ENCODE peak calls at places on chromosomes 11 and 22, in four cellular contexts. One of them, this sample, is unnamed.
A peak's percentile ranks its signal among the peaks of the same experiment; 100 is the strongest.

GRCh38 chr11:35235944-35236666 is 97.1 kb downstream of the CD44 start:
- DNase-seq in PC-3: peak; percentile 90
- DNase-seq in HFFc6: peak; percentile 71
- DNase-seq in activated CD8-positive, alpha-beta T cell treated with anti-CD3 and anti-CD28 coated beads for 36 hours: peak; percentile 84
- DNase-seq in this sample: no peak

GRCh38 chr22:49616356-49617231 is 211.1 kb downstream of the BRD1 start:
- DNase-seq in activated CD8-positive, alpha-beta T cell treated with anti-CD3 and anti-CD28 coated beads for 36 hours: no peak
- DNase-seq in HFFc6: no peak
- DNase-seq in PC-3: no peak
- DNase-seq in this sample: no peak

GRCh38 chr11:73047773-73048371 is 94.2 kb downstream of the FCHSD2 start:
- DNase-seq in activated CD8-positive, alpha-beta T cell treated with anti-CD3 and anti-CD28 coated beads for 36 hours: no peak
- DNase-seq in HFFc6: no peak
- DNase-seq in PC-3: peak; percentile 26
- DNase-seq in this sample: peak; percentile 29

GRCh38 chr22:42732071-42732470 is 11.4 kb upstream of the A4GALT start:
- DNase-seq in PC-3: no peak
- DNase-seq in activated CD8-positive, alpha-beta T cell treated with anti-CD3 and anti-CD28 coated beads for 36 hours: no peak
- DNase-seq in HFFc6: no peak
- DNase-seq in this sample: no peak

GRCh38 chr11:59186130-59186594 is 14.2 kb downstream of the DTX4 start:
- DNase-seq in PC-3: peak; percentile 76
- DNase-seq in activated CD8-positive, alpha-beta T cell treated with anti-CD3 and anti-CD28 coated beads for 36 hours: peak; percentile 65
- DNase-seq in HFFc6: no peak
- DNase-seq in this sample: peak; percentile 40

GRCh38 chr11:27471588-27472397 is 797 bp downstream of the LGR4 start:
- DNase-seq in HFFc6: no peak
- DNase-seq in activated CD8-positive, alpha-beta T cell treated with anti-CD3 and anti-CD28 coated beads for 36 hours: peak; percentile 21
- DNase-seq in PC-3: peak; percentile 21
- DNase-seq in this sample: peak; percentile 18

GRCh38 chr22:36238348-36239149 is 778 bp downstream of the APOL2 start:
- DNase-seq in HFFc6: no peak
- DNase-seq in PC-3: no peak
- DNase-seq in activated CD8-positive, alpha-beta T cell treated with anti-CD3 and anti-CD28 coated beads for 36 hours: peak; percentile 28
- DNase-seq in this sample: peak; percentile 64

GRCh38 chr11:81658722-81659121 is 1074.9 kb downstream of the FAM181B start:
- DNase-seq in HFFc6: no peak
- DNase-seq in activated CD8-positive, alpha-beta T cell treated with anti-CD3 and anti-CD28 coated beads for 36 hours: peak; percentile 20
- DNase-seq in PC-3: peak; percentile 38
- DNase-seq in this sample: peak; percentile 30

This sample was measured in RPMI8226.